ENCODE peak calls at places on chromosomes 7 and 10, in six cellular contexts. O is H9, G is OCI-LY7, H is A549, I is HFFc6, X is spleen. K is an unnamed sample.

GRCh38 chr7:7738177-7738576 is 19.8 kb upstream of the RPA3 start:
- DNase-seq in H (no peak), I (no peak), O (no peak), X (no peak), G (no peak), K (no peak)

GRCh38 chr10:73892314-73893080 is 18.1 kb upstream of the CAMK2G start:
- DNase-seq in G (no peak), H (no peak), I (peak; percentile 52), O (no peak), X (no peak), K (peak; percentile 72)

GRCh38 chr7:8232999-8233847 is 28.7 kb downstream of the ICA1 start:
- DNase-seq in O (no peak), G (no peak), I (no peak), X (no peak), H (no peak), K (no peak)

GRCh38 chr10:132676193-132676891 is 109.6 kb downstream of the NKX6-2 start:
- DNase-seq in G (no peak), H (no peak), O (peak; percentile 18), X (peak; percentile 58), I (no peak), K (no peak)

GRCh38 chr10:85510682-85511081 is 855.9 kb downstream of the GRID1 start:
- DNase-seq in H (no peak), I (no peak), G (no peak), O (no peak), X (no peak), K (no peak)

GRCh38 chr7:1535695-1536094 is 5.2 kb downstream of the MAFK start:
- DNase-seq in O (no peak), H (no peak), G (no peak), X (peak; percentile 71), I (no peak), K (no peak)

GRCh38 chr7:25891591-25891990 is 260.4 kb upstream of the NFE2L3 start:
- DNase-seq in G (no peak), H (no peak), O (no peak), X (no peak), I (no peak), K (no peak)

GRCh38 chr10:99760321-99760720 is 22.1 kb upstream of the ABCC2 start:
- DNase-seq in O (no peak), H (no peak), G (no peak), X (no peak), I (no peak), K (no peak)

GRCh38 chr10:113165643-113166042 is 215.6 kb downstream of the TCF7L2 start:
- DNase-seq in G (no peak), I (no peak), O (no peak), H (no peak), X (no peak), K (no peak)

GRCh38 chr7:6392712-6393666 is 54.8 kb downstream of the DAGLB start:
- DNase-seq in I (peak; percentile 67), G (no peak), H (peak; percentile 69), O (no peak), X (peak; percentile 58), K (peak; percentile 96)

GRCh38 chr10:125284875-125285597 is 124.7 kb upstream of the CTBP2 start:
- DNase-seq in I (peak; percentile 0), H (no peak), X (no peak), G (peak; percentile 31), O (peak; percentile 46), K (no peak)

GRCh38 chr7:55441002-55441401 is 75.9 kb downstream of the LANCL2 start:
- DNase-seq in H (no peak), O (no peak), I (no peak), G (no peak), X (no peak), K (no peak)

GRCh38 chr7:69708857-69709256 is 110.6 kb downstream of the AUTS2 start:
- DNase-seq in O (no peak), G (no peak), X (no peak), I (no peak), H (peak; percentile 17), K (no peak)

GRCh38 chr10:64396105-64396504 is 874.9 kb downstream of the REEP3 start:
- DNase-seq in X (no peak), O (no peak), G (no peak), H (no peak), I (peak; percentile 16), K (no peak)

GRCh38 chr7:128836729-128837348 is 6.6 kb downstream of the FLNC start:
- DNase-seq in O (no peak), G (no peak), H (no peak), X (no peak), I (no peak), K (no peak)

GRCh38 chr7:149723082-149723767 is 50.2 kb downstream of the ZNF467 start:
- DNase-seq in X (peak; percentile 63), H (no peak), G (no peak), I (no peak), O (no peak), K (no peak)

GRCh38 chr10:110032801-110033723 is 25.3 kb downstream of the ADD3 start:
- DNase-seq in I (no peak), H (no peak), G (no peak), X (no peak), O (no peak), K (no peak)

GRCh38 chr10:80100861-80101695 is 22.6 kb downstream of the TMEM254 start:
- DNase-seq in H (no peak), O (peak; percentile 32), I (no peak), X (no peak), G (no peak), K (no peak)

GRCh38 chr7:24290004-24290641 is 6.1 kb downstream of the NPY start:
- DNase-seq in O (peak; percentile 66), H (peak; percentile 36), G (peak; percentile 90), I (peak; percentile 15), X (no peak), K (peak; percentile 4)

GRCh38 chr10:49320191-49320590 is 21.2 kb downstream of the C10orf71 start:
- DNase-seq in G (no peak), O (no peak), X (no peak), I (no peak), H (no peak), K (no peak)

GRCh38 chr7:101166603-101166908 is 1.2 kb upstream of the VGF start:
- DNase-seq in O (no peak), H (no peak), I (no peak), G (no peak), X (no peak), K (no peak)

GRCh38 chr10:123655763-123656162 is 10.4 kb upstream of the GPR26 start:
- DNase-seq in X (peak; percentile 36), O (peak; percentile 91), I (peak; percentile 65), H (no peak), G (no peak), K (no peak)
- TF ChIP-seq CTCF in X (no peak), O (peak; percentile 56), I (peak; percentile 48), H (no peak), G (no peak), K (no peak)

GRCh38 chr7:44563171-44563679 is 10.5 kb downstream of the DDX56 start:
- DNase-seq in G (no peak), H (no peak), X (peak; percentile 64), O (no peak), I (no peak), K (no peak)

GRCh38 chr7:44564606-44565005 is 9.1 kb downstream of the DDX56 start:
- DNase-seq in I (no peak), X (peak; percentile 42), G (no peak), H (no peak), O (no peak), K (no peak)

GRCh38 chr7:44565795-44566559 is 7.7 kb downstream of the DDX56 start:
- DNase-seq in H (no peak), G (no peak), I (no peak), O (no peak), X (peak; percentile 71), K (no peak)

GRCh38 chr7:44566680-44567079 is 7.0 kb downstream of the DDX56 start:
- DNase-seq in X (peak; percentile 44), O (no peak), H (no peak), G (no peak), I (no peak), K (no peak)

DNA sequence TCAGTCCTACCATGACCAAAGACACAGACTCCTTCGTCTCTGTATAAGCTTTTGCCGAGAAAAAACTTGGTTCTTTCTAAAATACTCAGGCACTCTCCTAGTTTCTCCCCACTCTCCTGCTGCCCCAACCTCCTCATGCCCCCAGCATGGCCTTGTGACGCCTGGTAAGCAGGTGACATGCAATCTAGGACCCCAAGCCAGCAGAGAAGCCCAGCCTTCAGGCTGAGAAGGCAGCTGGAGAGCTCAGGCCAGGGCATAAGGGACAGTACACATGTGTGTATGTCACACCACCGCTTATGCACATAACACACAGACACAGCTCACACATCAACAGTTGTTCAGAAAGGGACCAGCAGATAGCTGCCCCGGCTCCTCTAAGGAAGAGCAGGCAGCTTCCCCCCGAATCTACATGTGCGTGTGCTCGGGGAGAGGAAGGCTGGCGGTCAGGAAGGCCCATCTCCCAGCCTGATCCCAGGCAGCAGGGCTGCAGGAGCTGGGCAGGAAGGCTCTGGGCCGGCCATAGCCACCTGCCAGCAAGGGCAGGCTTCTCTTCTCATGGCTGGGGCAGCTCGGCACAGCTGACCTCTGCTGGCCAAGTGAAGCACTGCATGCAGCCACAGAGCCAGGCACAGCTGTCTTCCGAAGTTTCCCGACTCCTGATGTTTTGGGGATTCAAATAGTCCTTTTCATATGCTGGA is 8.5 kb downstream of the DDX56 start:
- DNase-seq in G (peak; percentile 65), I (peak; percentile 48), X (peak; percentile 92), H (peak; percentile 59), O (peak; percentile 74), K (peak; percentile 55)
- TF ChIP-seq CTCF in G (peak; percentile 94), I (peak; percentile 99), X (peak; percentile 98), H (peak; percentile 81), O (peak; percentile 95), K (peak; percentile 96)

GRCh38 chr10:4650572-4650971 is 175.4 kb upstream of the AKR1E2 start:
- DNase-seq in I (peak; percentile 51), H (no peak), X (no peak), G (no peak), O (no peak), K (peak; percentile 79)

GRCh38 chr10:4650109-4650508 is 175.9 kb upstream of the AKR1E2 start:
- DNase-seq in O (no peak), X (no peak), G (no peak), H (no peak), I (no peak), K (peak; percentile 45)

GRCh38 chr10:4646546-4646945 is 179.5 kb upstream of the AKR1E2 start:
- DNase-seq in X (no peak), I (no peak), O (no peak), H (no peak), G (no peak), K (peak; percentile 13)

GRCh38 chr10:4647138-4647785 is 178.7 kb upstream of the AKR1E2 start:
- DNase-seq in I (no peak), H (no peak), O (no peak), X (no peak), G (no peak), K (no peak)

GRCh38 chr10:4648968-4649367 is 177.0 kb upstream of the AKR1E2 start:
- DNase-seq in I (no peak), H (no peak), G (no peak), O (no peak), X (no peak), K (no peak)
- TF ChIP-seq CTCF in I (no peak), H (no peak), G (no peak), O (no peak), X (no peak), K (no peak)

DNA sequence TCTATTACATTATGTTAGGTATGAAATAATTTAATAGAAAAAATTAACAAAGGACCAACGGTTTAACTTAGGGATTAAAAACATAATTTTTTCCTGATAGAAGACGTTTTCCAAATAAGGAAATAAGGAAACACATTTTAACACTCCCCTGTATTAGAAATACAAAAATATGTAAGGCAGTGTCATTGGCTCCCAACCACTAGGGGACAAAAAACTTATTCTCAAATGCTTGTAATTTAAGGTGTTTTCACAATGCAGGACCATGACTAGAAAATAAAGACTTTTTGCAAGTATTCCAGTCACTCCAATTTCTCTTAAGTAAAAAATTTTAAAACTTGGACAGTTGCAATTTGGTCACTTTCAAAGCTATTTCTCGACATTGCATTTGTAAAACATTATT is 98.8 kb upstream of the ODAD2 start:
- DNase-seq in G (no peak), I (no peak), H (no peak), X (no peak), O (no peak), K (no peak)
- TF ChIP-seq CTCF in G (no peak), I (peak; percentile 53), H (no peak), X (no peak), O (peak; percentile 32), K (no peak)